ENCODE peak calls at places on chromosomes 4 and X, in four cellular contexts. K, L, H and M are unnamed samples.

GRCh38 chr4:44016582-44017421 is 431.8 kb downstream of the KCTD8 start:
- DNase-seq in L (no peak), K (no peak), H (no peak), M (no peak)

GRCh38 chr4:726235-726787 is 20.7 kb downstream of the PCGF3 start:
- DNase-seq in H (no peak), L (no peak), K (no peak), M (peak; percentile 64)

GRCh38 chr4:168998596-168998995 is 11.5 kb downstream of the CBR4 start:
- DNase-seq in H (no peak), L (no peak), K (no peak), M (no peak)

GRCh38 chr4:107858158-107858742 is 33.5 kb downstream of the SGMS2 start:
- DNase-seq in L (no peak), H (no peak), K (no peak), M (no peak)

GRCh38 chrX:153981771-153982533 is 9.4 kb downstream of the TMEM187 start:
- DNase-seq in L (no peak), H (peak; percentile 34), K (peak; percentile 76), M (peak; percentile 76)

GRCh38 chr4:46389301-46389761 is 597 bp downstream of the GABRA2 start:
- DNase-seq in L (no peak), H (peak; percentile 25), K (peak; percentile 72), M (no peak)

GRCh38 chr4:118985170-118986000 is 96.7 kb downstream of the SYNPO2 start:
- DNase-seq in L (no peak), H (no peak), K (no peak), M (no peak)

GRCh38 chrX:38726596-38726995 is 74.7 kb upstream of the MID1IP1 start:
- DNase-seq in L (no peak), K (no peak), H (no peak), M (no peak)

GRCh38 chr4:139655116-139655515 is 10.5 kb upstream of the MGST2 start:
- DNase-seq in H (no peak), L (no peak), K (no peak), M (no peak)

GRCh38 chr4:123249821-123250220 is 146.8 kb upstream of the SPRY1 start:
- DNase-seq in K (no peak), H (no peak), L (no peak), M (no peak)
- H3K4me1 ChIP-seq in K (peaks cover 2% of the 10 kb centered on the region), H (peaks cover 24% of the 10 kb centered on the region), L (peaks cover 5% of the 10 kb centered on the region), M (peaks cover 1% of the 10 kb centered on the region)

DNA sequence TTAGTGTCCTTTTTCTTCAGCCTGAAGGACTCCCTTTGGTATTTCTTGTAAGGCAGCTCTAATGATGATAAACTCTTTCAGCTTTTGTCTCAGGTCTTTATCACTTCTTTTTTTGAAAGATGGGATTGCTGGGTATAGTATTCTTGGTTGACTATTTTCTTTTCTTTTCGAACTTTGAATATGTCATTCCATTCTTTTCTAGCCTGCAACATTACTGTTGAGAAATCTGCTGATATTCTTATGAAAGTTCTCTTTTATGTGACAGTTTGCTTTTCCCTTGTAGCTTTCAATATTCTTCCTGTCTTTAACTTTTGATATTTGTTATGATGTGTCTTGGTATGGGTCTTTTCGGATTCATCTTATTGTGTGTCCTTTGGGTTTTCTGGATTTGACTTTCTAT is 107.6 kb upstream of the SRD5A3 start:
- DNase-seq in L (no peak), H (no peak), K (no peak), M (no peak)
- H3K4me3 ChIP-seq in L (no peak overlapping the region), H (no peak overlapping the region), K (no peak overlapping the region), M (no peak overlapping the region)

GRCh38 chr4:98006060-98006459 is 137.2 kb downstream of the STPG2 start:
- DNase-seq in H (no peak), L (no peak), K (no peak), M (no peak)
- H3K27ac ChIP-seq in H (no peak overlapping the region), L (no peak overlapping the region), K (no peak overlapping the region), M (no peak overlapping the region)

DNA sequence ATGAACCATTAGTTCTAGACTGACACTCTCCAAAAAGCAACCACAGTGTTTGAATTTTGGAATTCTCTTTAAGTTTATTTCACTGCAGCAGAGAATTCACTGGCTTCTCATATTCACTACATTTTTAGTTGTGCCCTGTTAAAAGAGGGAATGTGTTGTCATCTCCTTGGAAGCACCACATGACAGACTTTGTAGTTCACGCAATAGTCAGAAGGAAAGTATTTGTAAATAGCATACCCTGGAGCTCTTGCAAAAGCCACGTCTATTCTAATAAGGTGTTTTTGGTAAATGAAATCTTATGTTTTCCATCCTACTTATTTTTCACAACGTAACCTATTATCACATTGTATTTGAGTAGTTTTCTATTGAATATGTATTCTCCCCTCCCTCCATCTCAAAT is 25.8 kb downstream of the DOCK11 start:
- DNase-seq in L (no peak), K (no peak), H (no peak), M (no peak)
- H3K4me1 ChIP-seq in L (no peaks in the 10 kb centered on the region), K (peaks cover 3% of the 10 kb centered on the region), H (no peaks in the 10 kb centered on the region), M (peaks cover 1% of the 10 kb centered on the region)